ENCODE peak calls at places on chromosome 2, in seven cellular contexts. X is AG10803, R is endothelial cell, S is ascending aorta, Z is A549, T is Panc1, U is foreskin keratinocyte. D is an unnamed sample.

GRCh38 chr2:190598621-190599020 is 50.3 kb upstream of the NAB1 start:
- DNase-seq in X (no peak), R (no peak), S (no peak), Z (no peak), T (no peak), U (no peak), D (no peak)

GRCh38 chr2:26612522-26613240 is 28.5 kb downstream of the CIB4 start:
- DNase-seq in X (no peak), R (no peak), S (no peak), Z (no peak), T (no peak), U (no peak), D (no peak)

GRCh38 chr2:238282861-238283738 is 5.3 kb downstream of the PER2 start:
- DNase-seq in X (no peak), R (no peak), S (no peak), Z (no peak), T (no peak), U (no peak), D (no peak)

GRCh38 chr2:144456680-144457079 is 63.2 kb downstream of the ZEB2 start:
- DNase-seq in X (peak; percentile 93), R (no peak), S (peak; percentile 70), Z (peak; percentile 9), T (no peak), U (peak; percentile 16), D (peak; percentile 91)

GRCh38 chr2:182642328-182642727 is 73.7 kb upstream of the DNAJC10 start:
- DNase-seq in X (peak; percentile 48), R (peak; percentile 18), S (no peak), Z (peak; percentile 3), T (no peak), U (peak; percentile 22), D (peak; percentile 45)

GRCh38 chr2:217248312-217248935 is 388.6 kb upstream of the TNP1 start:
- DNase-seq in X (peak; percentile 29), R (no peak), S (peak; percentile 73), Z (no peak), T (no peak), U (no peak), D (no peak)

GRCh38 chr2:8821276-8822217 is 15.9 kb downstream of the KIDINS220 start:
- DNase-seq in X (peak; percentile 91), R (no peak), S (peak; percentile 86), Z (no peak), T (no peak), U (no peak), D (peak; percentile 12)

GRCh38 chr2:239526038-239526437 is 125.2 kb upstream of the HDAC4 start:
- DNase-seq in X (no peak), R (no peak), S (no peak), Z (no peak), T (no peak), U (no peak), D (no peak)

GRCh38 chr2:106771811-106772210 is 114.2 kb downstream of the ST6GAL2 start:
- DNase-seq in X (no peak), R (no peak), S (no peak), Z (no peak), T (no peak), U (no peak), D (no peak)

GRCh38 chr2:234395801-234396478 is 100.9 kb downstream of the ARL4C start:
- DNase-seq in X (no peak), R (no peak), S (no peak), Z (no peak), T (no peak), U (no peak), D (no peak)

GRCh38 chr2:98369710-98370239 is 23.5 kb downstream of the CNGA3 start:
- DNase-seq in X (no peak), R (no peak), S (no peak), Z (no peak), T (no peak), U (no peak), D (no peak)

GRCh38 chr2:69634197-69634821 is 9.2 kb downstream of the AAK1 start:
- DNase-seq in X (no peak), R (no peak), S (no peak), Z (no peak), T (no peak), U (no peak), D (no peak)

GRCh38 chr2:123826729-123827271 is 198.3 kb upstream of the CNTNAP5 start:
- DNase-seq in X (no peak), R (no peak), S (no peak), Z (no peak), T (no peak), U (no peak), D (no peak)

GRCh38 chr2:241788572-241788971 is 11.9 kb downstream of the GAL3ST2 start:
- DNase-seq in X (no peak), R (no peak), S (no peak), Z (no peak), T (no peak), U (no peak), D (no peak)

GRCh38 chr2:163734911-163735691 is 707 bp downstream of the FIGN start:
- DNase-seq in X (peak; percentile 21), R (no peak), S (no peak), Z (no peak), T (no peak), U (peak; percentile 46), D (no peak)

GRCh38 chr2:100321881-100322820 is at the start of gene LONRF2:
- DNase-seq in X (peak; percentile 5), R (peak; percentile 28), S (no peak), Z (peak; percentile 44), T (no peak), U (no peak), D (no peak)

GRCh38 chr2:146143971-146144370 is 1624.1 kb upstream of the ZEB2 start:
- DNase-seq in X (no peak), R (no peak), S (no peak), Z (no peak), T (no peak), U (no peak), D (no peak)

GRCh38 chr2:146147448-146148012 is 1627.6 kb upstream of the ZEB2 start:
- DNase-seq in X (no peak), R (no peak), S (no peak), Z (no peak), T (no peak), U (no peak), D (no peak)
- TF ChIP-seq CTCF in X (no peak), R (no peak), S (no peak), Z (no peak), T (no peak), U (peak; percentile 39), D (no peak)

GRCh38 chr2:96574364-96574763 is 37.8 kb downstream of the ARID5A start:
- DNase-seq in X (no peak), R (no peak), S (no peak), Z (no peak), T (no peak), U (no peak), D (no peak)
- TF ChIP-seq CTCF in X (no peak), R (no peak), S (peak; percentile 14), Z (no peak), T (peak; percentile 20), U (peak; percentile 21), D (peak; percentile 49)

GRCh38 chr2:161059388-161059787 is 100.8 kb upstream of the TANK start:
- DNase-seq in X (no peak), R (no peak), S (no peak), Z (no peak), T (no peak), U (no peak), D (no peak)
- TF ChIP-seq CTCF in X (no peak), R (no peak), S (no peak), Z (no peak), T (no peak), U (no peak), D (no peak)

GRCh38 chr2:124241-124880 is 78.1 kb upstream of the FAM110C start:
- DNase-seq in X (no peak), R (no peak), S (no peak), Z (no peak), T (no peak), U (peak; percentile 71), D (no peak)
- TF ChIP-seq CTCF in X (no peak), R (no peak), S (no peak), Z (no peak), T (no peak), U (peak; percentile 40), D (no peak)

GRCh38 chr2:166627893-166628292 is 133.8 kb upstream of the SCN7A start:
- DNase-seq in X (no peak), R (no peak), S (no peak), Z (no peak), T (no peak), U (no peak), D (no peak)
- TF ChIP-seq CTCF in X (no peak), R (no peak), S (no peak), Z (no peak), T (no peak), U (no peak), D (no peak)

GRCh38 chr2:117917223-117917917 is 96.5 kb downstream of the CCDC93 start:
- DNase-seq in X (no peak), R (no peak), S (no peak), Z (peak; percentile 5), T (no peak), U (no peak), D (peak; percentile 23)
- TF ChIP-seq CTCF in X (peak; percentile 47), R (no peak), S (no peak), Z (no peak), T (peak; percentile 39), U (peak; percentile 41), D (peak; percentile 72)